ENCODE peak calls at places on chromosomes 6 and 20, in seven cellular contexts. Y is SJSA1; C is uterus; P is CD8-positive, alpha-beta memory T cell; F is T follicular helper cell; H is NCI-H2171; Z is A172. G is an unnamed sample.

GRCh38 chr6:117423754-117424153 is 2.0 kb downstream of the ROS1 start:
- DNase-seq in C (no peak), H (no peak), Z (no peak), Y (no peak), F (no peak), P (no peak), G (no peak)

GRCh38 chr20:23363257-23363649 is 1.3 kb downstream of the GZF1 start:
- DNase-seq in Y (no peak), C (no peak), H (no peak), Z (no peak), P (no peak), F (no peak), G (no peak)

GRCh38 chr6:83867527-83868161 is 8.2 kb downstream of the CYB5R4 start:
- DNase-seq in H (peak; percentile 57), Y (peak; percentile 27), Z (peak; percentile 85), C (no peak), P (no peak), F (no peak), G (no peak)

GRCh38 chr6:105346052-105346451 is 56.8 kb downstream of the PREP start:
- DNase-seq in C (no peak), P (no peak), Z (peak; percentile 74), F (no peak), Y (peak; percentile 68), H (no peak), G (no peak)

GRCh38 chr6:42390228-42390934 is 61.3 kb downstream of the TRERF1 start:
- DNase-seq in F (peak; percentile 24), Y (no peak), P (no peak), C (no peak), Z (no peak), H (no peak), G (peak; percentile 56)

GRCh38 chr6:36104836-36105235 is 25.5 kb upstream of the MAPK13 start:
- DNase-seq in P (no peak), H (peak; percentile 71), F (no peak), C (no peak), Y (no peak), Z (no peak), G (no peak)

GRCh38 chr20:58634818-58635665 is 16.0 kb upstream of the STX16 start:
- DNase-seq in F (no peak), Z (no peak), P (no peak), Y (no peak), H (no peak), C (peak; percentile 21), G (no peak)

GRCh38 chr6:14549319-14549770 is 431.8 kb downstream of the CD83 start:
- DNase-seq in Z (no peak), P (no peak), F (no peak), C (no peak), H (peak; percentile 92), Y (no peak), G (no peak)

GRCh38 chr6:68777956-68778355 is 142.9 kb downstream of the ADGRB3 start:
- DNase-seq in Z (peak; percentile 38), P (no peak), F (no peak), C (no peak), Y (no peak), H (peak; percentile 80), G (no peak)

GRCh38 chr6:88013015-88013414 is 34.6 kb upstream of the SPACA1 start:
- DNase-seq in H (no peak), F (no peak), Z (peak; percentile 3), Y (no peak), C (no peak), P (no peak), G (no peak)

GRCh38 chr20:46400828-46401477 is 5.5 kb downstream of the ELMO2 start:
- DNase-seq in P (peak; percentile 12), H (no peak), F (peak; percentile 9), Z (no peak), Y (peak; percentile 20), C (no peak), G (peak; percentile 14)

GRCh38 chr6:111950661-111951426 is 77.6 kb upstream of the FYN start:
- DNase-seq in F (no peak), Z (no peak), C (no peak), Y (no peak), P (no peak), H (no peak), G (no peak)

GRCh38 chr6:158698876-158699440 is 49.1 kb downstream of the SYTL3 start:
- DNase-seq in F (no peak), Y (no peak), P (no peak), Z (no peak), H (no peak), C (no peak), G (no peak)

GRCh38 chr6:105642708-105643107 is 239.8 kb upstream of the PREP start:
- DNase-seq in C (no peak), Z (no peak), H (no peak), P (no peak), Y (no peak), F (no peak), G (no peak)

GRCh38 chr6:143555071-143555492 is 43.6 kb upstream of the FUCA2 start:
- DNase-seq in Y (no peak), Z (no peak), C (no peak), H (no peak), P (no peak), F (no peak), G (no peak)

GRCh38 chr20:18331694-18332093 is 43.4 kb downstream of the ZNF133 start:
- DNase-seq in F (no peak), H (no peak), Z (no peak), C (no peak), P (no peak), Y (no peak), G (no peak)

GRCh38 chr20:51386586-51386985 is 155.9 kb downstream of the NFATC2 start:
- DNase-seq in C (no peak), P (peak; percentile 20), Y (no peak), F (no peak), Z (no peak), H (no peak), G (no peak)

GRCh38 chr20:63736893-63737689 is 627 bp downstream of the LIME1 start:
- DNase-seq in C (peak; percentile 18), H (peak; percentile 53), P (peak; percentile 61), Y (no peak), Z (no peak), F (peak; percentile 57), G (peak; percentile 66)

GRCh38 chr6:3904518-3904917 is 55.3 kb downstream of the FAM50B start:
- DNase-seq in Y (no peak), F (no peak), H (no peak), Z (no peak), C (no peak), P (no peak), G (no peak)

GRCh38 chr6:11605507-11605905 is 68.0 kb downstream of the TMEM170B start:
- DNase-seq in Y (peak; percentile 88), H (no peak), P (no peak), Z (no peak), F (no peak), C (no peak), G (no peak)

GRCh38 chr6:9806195-9806594 is 608.7 kb downstream of the TFAP2A start:
- DNase-seq in Z (no peak), F (no peak), Y (no peak), C (no peak), P (no peak), H (no peak), G (no peak)

GRCh38 chr6:22288721-22289120 is 8.1 kb downstream of the PRL start:
- DNase-seq in Y (no peak), F (no peak), H (no peak), P (no peak), Z (no peak), C (no peak), G (no peak)

GRCh38 chr20:52166150-52166549 is 25.4 kb downstream of the ZFP64 start:
- DNase-seq in P (no peak), F (no peak), C (no peak), Y (peak; percentile 35), Z (no peak), H (no peak), G (no peak)

GRCh38 chr20:49344975-49345374 is 67.1 kb upstream of the ZNFX1 start:
- DNase-seq in P (no peak), F (no peak), Y (peak; percentile 94), C (peak; percentile 89), Z (peak; percentile 99), H (peak; percentile 61), G (no peak)

GRCh38 chr20:60341062-60341461 is 382.8 kb downstream of the CDH26 start:
- DNase-seq in Y (no peak), P (no peak), H (no peak), F (no peak), C (no peak), Z (no peak), G (no peak)